ENCODE peak calls at places on chromosomes 2 and 18, in six cellular contexts. S is A549, Y is K562, Q is HepG2, O is GM12878, E is endothelial cell of umbilical vein. U is an unnamed sample.

GRCh38 chr18:31931886-31932240 is 11.1 kb downstream of the TRAPPC8 start:
- DNase-seq in S (no peak), Y (no peak), Q (no peak), O (no peak), E (no peak), U (no peak)

GRCh38 chr2:73023497-73023896 is 48.0 kb downstream of the SFXN5 start:
- DNase-seq in S (no peak), Y (no peak), Q (no peak), O (no peak), E (no peak), U (no peak)

GRCh38 chr2:105297211-105297610 is 32.3 kb downstream of the TGFBRAP1 start:
- DNase-seq in S (no peak), Y (no peak), Q (no peak), O (no peak), E (peak), U (no peak)

GRCh38 chr2:172496096-172496709 is 59.7 kb upstream of the PDK1 start:
- DNase-seq in S (no peak), Y (no peak), Q (no peak), O (no peak), E (peak), U (peak)

GRCh38 chr2:128797937-128798336 is 479.3 kb upstream of the HS6ST1 start:
- DNase-seq in S (no peak), Y (no peak), Q (no peak), O (peak), E (no peak), U (no peak)

GRCh38 chr18:70069381-70069780 is 121.7 kb upstream of the CD226 start:
- DNase-seq in S (no peak), Y (no peak), Q (no peak), O (no peak), E (no peak), U (no peak)

GRCh38 chr18:64713284-64713683 is 564.4 kb upstream of the LINC00305 start:
- DNase-seq in S (no peak), Y (no peak), Q (no peak), O (peak), E (no peak), U (peak)

GRCh38 chr2:173239644-173240043 is 115.0 kb upstream of the CDCA7 start:
- DNase-seq in S (no peak), Y (no peak), Q (no peak), O (peak), E (no peak), U (no peak)

GRCh38 chr2:149009928-149010461 is 28.5 kb upstream of the LYPD6B start:
- DNase-seq in S (no peak), Y (no peak), Q (no peak), O (no peak), E (no peak), U (no peak)

GRCh38 chr18:57846258-57846657 is 43.1 kb upstream of the ATP8B1 start:
- DNase-seq in S (peak), Y (peak), Q (no peak), O (no peak), E (peak), U (no peak)

GRCh38 chr2:118982039-118982438 is 40.0 kb downstream of the MARCO start:
- DNase-seq in S (no peak), Y (no peak), Q (no peak), O (no peak), E (no peak), U (no peak)

GRCh38 chr2:133486706-133487305 is 81.5 kb downstream of the NCKAP5 start:
- DNase-seq in S (no peak), Y (no peak), Q (no peak), O (no peak), E (peak), U (no peak)

GRCh38 chr2:241885701-241886643 is 16.4 kb downstream of the RTP5 start:
- DNase-seq in S (no peak), Y (no peak), Q (no peak), O (no peak), E (no peak), U (peak)

GRCh38 chr2:20205915-20206524 is 18.9 kb downstream of the SDC1 start:
- DNase-seq in S (no peak), Y (no peak), Q (no peak), O (no peak), E (no peak), U (no peak)

GRCh38 chr2:159684796-159685195 is 27.5 kb upstream of the MARCHF7 start:
- DNase-seq in S (peak), Y (no peak), Q (no peak), O (no peak), E (peak), U (no peak)

GRCh38 chr18:59842947-59843346 is 56.8 kb upstream of the PMAIP1 start:
- DNase-seq in S (no peak), Y (no peak), Q (no peak), O (no peak), E (no peak), U (no peak)

GRCh38 chr2:232505805-232506360 is 14.3 kb upstream of the PRSS56 start:
- DNase-seq in S (no peak), Y (no peak), Q (no peak), O (no peak), E (no peak), U (no peak)

GRCh38 chr2:229572434-229573338 is 141.7 kb downstream of the DNER start:
- DNase-seq in S (no peak), Y (no peak), Q (no peak), O (no peak), E (no peak), U (no peak)

GRCh38 chr2:95526360-95527341 is 42.1 kb upstream of the TRIM43B start:
- DNase-seq in S (peak), Y (no peak), Q (no peak), O (peak), E (peak), U (no peak)

GRCh38 chr2:82525744-82526143 is 1933.3 kb downstream of the SUCLG1 start:
- DNase-seq in S (no peak), Y (no peak), Q (no peak), O (no peak), E (no peak), U (no peak)

GRCh38 chr2:64679673-64680425 is 26.1 kb upstream of the SERTAD2 start:
- DNase-seq in S (no peak), Y (no peak), Q (no peak), O (no peak), E (no peak), U (no peak)

GRCh38 chr2:30325542-30326328 is 94.4 kb downstream of the LBH start:
- DNase-seq in S (no peak), Y (no peak), Q (no peak), O (no peak), E (no peak), U (no peak)

GRCh38 chr2:191230174-191230573 is 15.0 kb upstream of the MYO1B start:
- DNase-seq in S (no peak), Y (no peak), Q (no peak), O (no peak), E (no peak), U (no peak)

GRCh38 chr2:142983174-142983573 is 105.7 kb downstream of the KYNU start:
- DNase-seq in S (no peak), Y (no peak), Q (no peak), O (peak), E (no peak), U (no peak)

GRCh38 chr2:102094917-102095316 is 47.6 kb upstream of the IL1R1 start:
- DNase-seq in S (peak), Y (no peak), Q (peak), O (no peak), E (peak), U (peak)

GRCh38 chr2:54809814-54810213 is 86.4 kb downstream of the EML6 start:
- DNase-seq in S (peak), Y (no peak), Q (peak), O (no peak), E (no peak), U (no peak)

GRCh38 chr2:143974262-143974661 is 545.7 kb downstream of the ZEB2 start:
- DNase-seq in S (no peak), Y (no peak), Q (no peak), O (no peak), E (no peak), U (no peak)

GRCh38 chr2:227515742-227516141 is 43.8 kb downstream of the AGFG1 start:
- DNase-seq in S (no peak), Y (no peak), Q (no peak), O (no peak), E (no peak), U (no peak)

GRCh38 chr2:8030694-8031303 is 651.1 kb upstream of the ID2 start:
- DNase-seq in S (no peak), Y (no peak), Q (no peak), O (no peak), E (no peak), U (no peak)
- TF ChIP-seq MAX in S (no peak), Y (no peak), Q (no peak), O (no peak), E (no peak), U (no peak)

GRCh38 chr2:111122631-111123421 is 2.1 kb downstream of the BCL2L11 start:
- DNase-seq in S (peak), Y (no peak), Q (peak), O (no peak), E (peak), U (peak)
- TF ChIP-seq POLR2A in S (peak), Y (no peak), Q (peak), O (no peak), E (no peak), U (no peak)

DNA sequence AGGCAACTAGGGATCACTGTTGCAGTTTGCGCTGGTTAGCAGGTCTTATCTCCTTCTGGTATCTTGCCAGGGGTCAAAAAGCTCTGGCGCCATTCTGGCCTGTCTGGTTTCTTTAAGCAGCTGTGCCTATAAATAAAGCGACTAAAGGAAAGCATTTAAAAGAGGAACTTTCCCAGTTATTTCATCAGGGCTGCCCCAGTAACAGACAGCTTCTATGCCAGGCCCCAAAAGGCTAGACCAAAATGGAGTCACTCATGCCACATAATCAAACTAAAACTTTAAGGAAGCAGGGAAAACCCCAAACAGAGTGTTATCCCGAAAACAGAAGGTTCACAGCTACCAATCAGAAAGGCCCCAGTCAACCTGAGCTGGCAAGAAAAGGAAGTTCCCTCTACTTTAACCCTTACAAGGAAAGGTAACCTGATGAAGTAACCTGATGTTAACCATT is 41.2 kb upstream of the HNRNPA3 start:
- DNase-seq in S (no peak), Y (no peak), Q (no peak), O (no peak), E (peak), U (peak)
- TF ChIP-seq MYC in S (no peak), Y (no peak), Q (no peak), O (no peak), E (no peak), U (no peak)

GRCh38 chr18:73384246-73384645 is 516.5 kb upstream of the NETO1 start:
- DNase-seq in S (no peak), Y (no peak), Q (no peak), O (no peak), E (no peak), U (no peak)
- TF ChIP-seq MAX in S (no peak), Y (no peak), Q (no peak), O (no peak), E (no peak), U (no peak)

GRCh38 chr2:152335016-152335850 is at the start of gene FMNL2:
- DNase-seq in S (peak), Y (peak), Q (peak), O (peak), E (peak), U (peak)
- TF ChIP-seq POLR2A in S (peak), Y (no peak), Q (peak), O (peak), E (peak), U (peak)

GRCh38 chr2:10287766-10288165 is 14.9 kb upstream of the HPCAL1 start:
- DNase-seq in S (no peak), Y (no peak), Q (no peak), O (no peak), E (no peak), U (peak)
- TF ChIP-seq MYC in S (no peak), Y (no peak), Q (no peak), O (no peak), E (no peak), U (no peak)

GRCh38 chr2:240640939-240641338 is 15.7 kb downstream of the GPR35 start:
- DNase-seq in S (peak), Y (peak), Q (peak), O (no peak), E (no peak), U (peak)
- TF ChIP-seq MAX in S (no peak), Y (no peak), Q (no peak), O (no peak), E (no peak), U (no peak)

DNA sequence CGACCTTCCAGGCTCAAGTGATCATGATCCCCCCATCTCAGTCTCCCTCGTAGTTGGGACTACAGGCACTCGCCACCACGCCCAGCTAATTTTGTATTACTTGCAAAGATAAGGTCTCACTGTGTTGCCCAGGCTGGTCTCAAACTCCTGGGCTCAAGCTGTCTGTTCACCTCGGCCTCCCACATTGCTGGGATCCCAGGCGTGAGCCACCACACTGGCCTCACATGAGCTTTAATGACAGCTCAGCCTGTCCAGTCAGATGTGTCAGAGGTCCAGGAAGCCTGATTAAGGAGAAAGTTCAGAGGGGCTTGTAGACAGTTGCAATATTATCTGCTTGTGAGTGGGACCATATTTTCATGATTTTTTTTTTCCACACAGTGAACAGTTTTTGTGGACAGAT is 82.0 kb downstream of the LIMS1 start:
- DNase-seq in S (no peak), Y (no peak), Q (no peak), O (no peak), E (no peak), U (no peak)
- TF ChIP-seq POLR2A in S (no peak), Y (no peak), Q (no peak), O (no peak), E (no peak), U (no peak)

GRCh38 chr2:69083126-69083733 is 70.3 kb downstream of the ANTXR1 start:
- DNase-seq in S (peak), Y (no peak), Q (peak), O (no peak), E (peak), U (peak)
- TF ChIP-seq MYC in S (no peak), Y (no peak), Q (no peak), O (no peak), E (no peak), U (peak)